ENCODE peak calls at places on chromosomes 7 and 10, in five cellular contexts. One of them, this sample, is unnamed.

GRCh38 chr7:70072220-70072619 is 473.9 kb downstream of the AUTS2 start:
- DNase-seq in HCT116: no peak
- DNase-seq in stomach: no peak
- DNase-seq in transverse colon: no peak
- DNase-seq in ovary: no peak
- DNase-seq in this sample: no peak

GRCh38 chr10:84789050-84789449 is 460.7 kb downstream of the CCSER2 start:
- DNase-seq in HCT116: no peak
- DNase-seq in stomach: no peak
- DNase-seq in transverse colon: no peak
- DNase-seq in ovary: no peak
- DNase-seq in this sample: no peak

GRCh38 chr10:18561861-18562551 is 89.4 kb downstream of the NSUN6 start:
- DNase-seq in HCT116: no peak
- DNase-seq in stomach: no peak
- DNase-seq in transverse colon: no peak
- DNase-seq in ovary: no peak
- DNase-seq in this sample: no peak

GRCh38 chr7:44280993-44281721 is 44.2 kb downstream of the CAMK2B start:
- DNase-seq in HCT116: no peak
- DNase-seq in stomach: no peak
- DNase-seq in transverse colon: peak
- DNase-seq in ovary: peak
- DNase-seq in this sample: peak

GRCh38 chr10:60387531-60387930 is 2.1 kb downstream of the ANK3 start:
- DNase-seq in HCT116: no peak
- DNase-seq in stomach: no peak
- DNase-seq in transverse colon: no peak
- DNase-seq in ovary: no peak
- DNase-seq in this sample: no peak

GRCh38 chr10:133453516-133454203 is at the start of gene SCART1:
- DNase-seq in HCT116: no peak
- DNase-seq in stomach: no peak
- DNase-seq in transverse colon: no peak
- DNase-seq in ovary: no peak
- DNase-seq in this sample: no peak

GRCh38 chr7:34075976-34076375 is 170.6 kb downstream of the BMPER start:
- DNase-seq in HCT116: no peak
- DNase-seq in stomach: no peak
- DNase-seq in transverse colon: no peak
- DNase-seq in ovary: no peak
- DNase-seq in this sample: no peak

GRCh38 chr10:49679480-49679893 is at the start of gene C10orf53:
- DNase-seq in HCT116: no peak
- DNase-seq in stomach: no peak
- DNase-seq in transverse colon: no peak
- DNase-seq in ovary: no peak
- DNase-seq in this sample: no peak

GRCh38 chr10:6275022-6275997 is 72.6 kb downstream of the PFKFB3 start:
- DNase-seq in HCT116: peak
- DNase-seq in stomach: peak
- DNase-seq in transverse colon: peak
- DNase-seq in ovary: peak
- DNase-seq in this sample: peak

GRCh38 chr7:86313842-86314241 is 329.9 kb upstream of the GRM3 start:
- DNase-seq in HCT116: no peak
- DNase-seq in stomach: no peak
- DNase-seq in transverse colon: no peak
- DNase-seq in ovary: no peak
- DNase-seq in this sample: no peak

GRCh38 chr10:78763651-78764395 is 304.9 kb upstream of the ZMIZ1 start:
- DNase-seq in HCT116: no peak
- DNase-seq in stomach: no peak
- DNase-seq in transverse colon: no peak
- DNase-seq in ovary: peak
- DNase-seq in this sample: peak

GRCh38 chr10:99983280-99983988 is 26.3 kb downstream of the DNMBP start:
- DNase-seq in HCT116: no peak
- DNase-seq in stomach: no peak
- DNase-seq in transverse colon: no peak
- DNase-seq in ovary: peak
- DNase-seq in this sample: no peak

GRCh38 chr7:8387551-8388256 is 45.7 kb upstream of the NXPH1 start:
- DNase-seq in HCT116: no peak
- DNase-seq in stomach: no peak
- DNase-seq in transverse colon: no peak
- DNase-seq in ovary: no peak
- DNase-seq in this sample: no peak

GRCh38 chr10:12337973-12338372 is 11.4 kb upstream of the CAMK1D start:
- DNase-seq in HCT116: no peak
- DNase-seq in stomach: no peak
- DNase-seq in transverse colon: no peak
- DNase-seq in ovary: no peak
- DNase-seq in this sample: no peak

DNA sequence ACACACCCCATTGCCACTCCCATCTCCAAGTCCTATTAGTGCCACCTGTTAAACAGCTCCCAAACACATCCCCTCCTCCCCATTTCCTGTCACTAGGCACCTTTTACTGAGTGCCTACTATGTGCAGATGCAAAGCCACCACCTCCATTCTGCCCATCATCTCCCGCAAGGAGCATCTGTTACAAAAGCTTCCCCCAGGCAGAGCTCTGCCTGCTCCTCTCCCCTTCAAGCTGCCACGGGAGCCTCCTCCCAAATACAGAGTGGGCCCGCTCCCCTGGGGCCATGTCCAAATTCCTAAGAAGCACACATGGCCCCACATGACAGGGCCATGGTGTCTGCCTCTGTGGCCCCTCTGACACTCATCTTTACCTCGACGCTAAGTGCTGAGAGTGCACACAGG is 149.7 kb downstream of the OAT start:
- DNase-seq in HCT116: no peak
- DNase-seq in stomach: no peak
- DNase-seq in transverse colon: no peak
- DNase-seq in ovary: no peak
- DNase-seq in this sample: peak
- H3K27ac ChIP-seq in HCT116: no peak
- H3K27ac ChIP-seq in stomach: no peak
- H3K27ac ChIP-seq in transverse colon: no peak
- H3K27ac ChIP-seq in ovary: no peak
- H3K27ac ChIP-seq in this sample: no peak

GRCh38 chr10:3774814-3775670 is 10.0 kb downstream of the KLF6 start:
- DNase-seq in HCT116: peak
- DNase-seq in stomach: no peak
- DNase-seq in transverse colon: peak
- DNase-seq in ovary: no peak
- DNase-seq in this sample: no peak
- TF ChIP-seq POLR2A in HCT116: no peak
- TF ChIP-seq POLR2A in stomach: no peak
- TF ChIP-seq POLR2A in transverse colon: no peak
- TF ChIP-seq POLR2A in ovary: no peak
- TF ChIP-seq POLR2A in this sample: no peak

DNA sequence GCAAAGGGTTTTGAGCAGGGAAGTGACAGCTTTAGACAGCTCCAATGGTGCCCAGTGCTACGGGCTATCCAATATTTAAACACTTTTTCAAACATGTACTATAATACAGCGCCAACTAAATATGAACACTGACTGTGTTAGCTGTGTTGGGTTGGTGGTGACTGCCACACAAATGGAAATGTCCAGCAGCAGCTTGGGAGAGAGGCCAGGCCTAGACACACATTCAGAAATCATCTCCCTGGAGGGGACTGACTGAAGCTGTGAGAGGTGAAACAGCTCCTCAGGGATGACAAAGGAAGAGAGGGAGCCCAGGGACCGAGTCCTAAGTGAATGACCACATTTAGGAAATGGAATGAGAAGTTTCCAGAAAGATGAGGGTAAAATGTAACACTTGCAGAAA is 115.8 kb downstream of the UBE2H start:
- DNase-seq in HCT116: no peak
- DNase-seq in stomach: no peak
- DNase-seq in transverse colon: no peak
- DNase-seq in ovary: no peak
- DNase-seq in this sample: no peak
- H3K27ac ChIP-seq in HCT116: no peak
- H3K27ac ChIP-seq in stomach: no peak
- H3K27ac ChIP-seq in transverse colon: no peak
- H3K27ac ChIP-seq in ovary: no peak
- H3K27ac ChIP-seq in this sample: no peak

DNA sequence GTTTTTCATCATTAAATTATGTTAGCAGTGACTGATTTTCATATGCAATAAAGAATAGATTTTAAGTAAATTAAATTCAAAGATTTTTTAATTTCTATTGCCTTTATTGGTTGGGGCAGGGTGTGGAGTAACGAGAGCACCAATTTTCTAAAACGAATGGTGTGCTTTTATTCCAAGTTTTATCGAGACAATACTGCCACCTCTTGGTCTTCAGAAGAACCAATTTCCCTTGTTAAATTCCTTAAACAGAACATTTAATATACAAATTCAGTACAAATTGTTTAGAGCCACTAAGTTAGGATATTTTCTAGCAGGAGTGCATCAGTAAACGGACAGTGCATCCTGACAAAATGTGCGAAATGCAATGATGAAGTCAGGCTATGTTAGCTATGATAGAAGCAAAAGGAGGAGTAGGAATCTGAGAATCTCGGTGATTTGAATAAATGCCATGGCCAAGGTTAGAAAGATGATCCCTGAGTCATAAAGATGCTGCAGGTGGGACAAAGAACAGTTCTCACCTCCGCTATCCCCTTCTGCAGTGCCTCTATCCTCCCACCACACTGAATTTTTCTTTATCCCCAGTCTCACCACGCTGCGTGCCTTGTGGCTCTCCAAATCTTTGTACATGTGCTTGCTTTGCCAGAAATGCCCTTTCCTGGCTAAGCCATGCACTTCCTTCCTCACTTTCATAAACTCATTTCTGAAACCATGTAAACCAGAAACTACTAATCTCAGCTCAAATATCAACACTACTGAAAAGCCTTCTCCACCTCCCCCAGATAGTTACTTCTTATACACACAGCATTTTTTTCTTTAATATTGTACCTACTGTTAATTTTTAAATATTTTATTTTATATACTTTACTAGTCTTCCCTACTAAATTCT is 31.9 kb upstream of the AGBL3 start:
- DNase-seq in HCT116: peak
- DNase-seq in stomach: no peak
- DNase-seq in transverse colon: no peak
- DNase-seq in ovary: no peak
- DNase-seq in this sample: no peak
- TF ChIP-seq POLR2A in HCT116: no peak
- TF ChIP-seq POLR2A in stomach: no peak
- TF ChIP-seq POLR2A in transverse colon: no peak
- TF ChIP-seq POLR2A in ovary: no peak
- TF ChIP-seq POLR2A in this sample: no peak

GRCh38 chr10:90818736-90819135 is 39.1 kb downstream of the HTR7 start:
- DNase-seq in HCT116: no peak
- DNase-seq in stomach: no peak
- DNase-seq in transverse colon: no peak
- DNase-seq in ovary: no peak
- DNase-seq in this sample: no peak

GRCh38 chr10:90813592-90814365 is 44.1 kb downstream of the HTR7 start:
- DNase-seq in HCT116: no peak
- DNase-seq in stomach: no peak
- DNase-seq in transverse colon: no peak
- DNase-seq in ovary: no peak
- DNase-seq in this sample: no peak

GRCh38 chr10:90822508-90822907 is 35.3 kb downstream of the HTR7 start:
- DNase-seq in HCT116: no peak
- DNase-seq in stomach: no peak
- DNase-seq in transverse colon: no peak
- DNase-seq in ovary: no peak
- DNase-seq in this sample: no peak

DNA sequence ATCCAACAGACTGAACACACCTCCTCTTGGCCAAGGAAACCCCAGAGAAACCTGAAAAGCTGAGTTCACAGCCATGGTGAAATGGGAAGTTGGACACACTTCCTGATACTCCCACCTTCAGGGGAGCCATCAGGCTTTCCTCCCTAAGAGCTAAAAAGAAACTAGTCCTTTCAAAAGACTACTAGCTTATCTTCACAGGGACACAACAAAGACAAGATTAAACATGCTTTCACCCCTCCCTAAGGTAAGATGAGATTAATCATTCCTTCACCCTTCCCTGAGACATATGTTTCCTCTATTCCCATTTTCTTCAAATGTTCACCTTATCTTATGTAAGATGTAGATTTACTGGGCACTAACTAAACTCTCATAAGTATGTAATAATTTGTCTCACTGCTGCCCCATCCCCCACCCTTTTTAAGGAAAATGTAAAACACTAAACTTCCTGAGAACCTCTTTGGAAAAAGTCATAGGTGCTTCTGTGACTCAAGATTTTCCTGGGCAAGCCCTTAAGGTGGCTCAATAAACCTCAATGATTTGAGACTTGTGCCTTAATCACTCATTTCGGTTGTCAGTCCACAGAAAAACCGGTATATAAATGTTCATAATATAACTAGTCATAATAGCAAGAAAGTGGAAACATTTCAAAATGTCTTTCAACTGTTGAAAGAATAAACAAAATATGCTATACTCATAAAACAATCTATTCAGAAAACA is 40.5 kb downstream of the HTR7 start:
- DNase-seq in HCT116: no peak
- DNase-seq in stomach: no peak
- DNase-seq in transverse colon: no peak
- DNase-seq in ovary: no peak
- DNase-seq in this sample: no peak
- H3K27ac ChIP-seq in HCT116: no peak
- H3K27ac ChIP-seq in stomach: no peak
- H3K27ac ChIP-seq in transverse colon: no peak
- H3K27ac ChIP-seq in ovary: no peak
- H3K27ac ChIP-seq in this sample: no peak

GRCh38 chr7:137462074-137462715 is 118.7 kb upstream of the PTN start:
- DNase-seq in HCT116: no peak
- DNase-seq in stomach: no peak
- DNase-seq in transverse colon: no peak
- DNase-seq in ovary: no peak
- DNase-seq in this sample: no peak
- TF ChIP-seq POLR2A in HCT116: no peak
- TF ChIP-seq POLR2A in stomach: no peak
- TF ChIP-seq POLR2A in transverse colon: no peak
- TF ChIP-seq POLR2A in ovary: no peak
- TF ChIP-seq POLR2A in this sample: no peak

This sample was measured in spleen.